ENCODE peak calls at places on chromosome 9, in five cellular contexts. P is CD4-positive, CD25-positive, alpha-beta regulatory T cell; K is AG04449; V is K562; I is heart right ventricle. D is an unnamed sample.

GRCh38 chr9:13586726-13587392 is 307.4 kb upstream of the MPDZ start:
- DNase-seq in P (no peak), K (no peak), V (no peak), I (no peak), D (no peak)

GRCh38 chr9:110089681-110090370 is 118.1 kb downstream of the C9orf152 start:
- DNase-seq in P (no peak), K (no peak), V (no peak), I (no peak), D (no peak)

GRCh38 chr9:70261131-70261870 is 2.5 kb downstream of the SMC5 start:
- DNase-seq in P (no peak), K (no peak), V (no peak), I (no peak), D (peak)

GRCh38 chr9:33843312-33843950 is 26.5 kb downstream of the UBE2R2 start:
- DNase-seq in P (no peak), K (no peak), V (no peak), I (no peak), D (no peak)

GRCh38 chr9:19471737-19472648 is 63.2 kb downstream of the ACER2 start:
- DNase-seq in P (peak), K (no peak), V (peak), I (peak), D (peak)

GRCh38 chr9:19446361-19446861 is 37.6 kb downstream of the ACER2 start:
- DNase-seq in P (no peak), K (no peak), V (no peak), I (no peak), D (no peak)

GRCh38 chr9:87714819-87715218 is 11.1 kb upstream of the CTSL start:
- DNase-seq in P (no peak), K (peak), V (peak), I (no peak), D (peak)

GRCh38 chr9:14096182-14096922 is 217.6 kb downstream of the NFIB start:
- DNase-seq in P (no peak), K (no peak), V (no peak), I (no peak), D (peak)

GRCh38 chr9:96607971-96608370 is 11.7 kb downstream of the CDC14B start:
- DNase-seq in P (no peak), K (no peak), V (no peak), I (no peak), D (no peak)

GRCh38 chr9:7137040-7137439 is 379.3 kb downstream of the KDM4C start:
- DNase-seq in P (no peak), K (no peak), V (no peak), I (no peak), D (no peak)

GRCh38 chr9:20593131-20593530 is 29.2 kb downstream of the MLLT3 start:
- DNase-seq in P (no peak), K (no peak), V (no peak), I (no peak), D (no peak)

GRCh38 chr9:109387856-109388255 is 67.0 kb upstream of the EPB41L4B start:
- DNase-seq in P (no peak), K (no peak), V (no peak), I (no peak), D (no peak)

GRCh38 chr9:71036501-71036900 is 84.9 kb downstream of the TRPM3 start:
- DNase-seq in P (no peak), K (no peak), V (no peak), I (no peak), D (peak)

GRCh38 chr9:28770226-28770625 is 1196.9 kb upstream of the C9orf72 start:
- DNase-seq in P (no peak), K (no peak), V (no peak), I (no peak), D (no peak)

GRCh38 chr9:127395491-127396252 is 1.3 kb upstream of the SLC2A8 start:
- DNase-seq in P (no peak), K (no peak), V (no peak), I (no peak), D (no peak)

GRCh38 chr9:113992276-113992951 is 85.7 kb downstream of the AMBP start:
- DNase-seq in P (no peak), K (no peak), V (no peak), I (peak), D (no peak)

GRCh38 chr9:33377089-33377715 is 25.2 kb downstream of the AQP7 start:
- DNase-seq in P (no peak), K (no peak), V (peak), I (no peak), D (no peak)

GRCh38 chr9:14313951-14314423 is at the start of gene NFIB:
- DNase-seq in P (no peak), K (no peak), V (peak), I (peak), D (peak)

GRCh38 chr9:16126042-16126441 is 573.2 kb downstream of the CCDC171 start:
- DNase-seq in P (no peak), K (no peak), V (no peak), I (no peak), D (peak)

GRCh38 chr9:127128341-127129072 is 6.1 kb upstream of the ANGPTL2 start:
- DNase-seq in P (no peak), K (no peak), V (no peak), I (peak), D (no peak)

GRCh38 chr9:129676970-129677369 is 11.5 kb downstream of the PRRX2 start:
- DNase-seq in P (no peak), K (no peak), V (no peak), I (no peak), D (no peak)

GRCh38 chr9:14654932-14655331 is 38.3 kb downstream of the ZDHHC21 start:
- DNase-seq in P (no peak), K (no peak), V (no peak), I (no peak), D (peak)

GRCh38 chr9:89661956-89662717 is 57.3 kb downstream of the GADD45G start:
- DNase-seq in P (no peak), K (peak), V (peak), I (peak), D (peak)

GRCh38 chr9:114570742-114571141 is 16.8 kb upstream of the ATP6V1G1 start:
- DNase-seq in P (no peak), K (no peak), V (no peak), I (no peak), D (no peak)

GRCh38 chr9:135116371-135116770 is 28.9 kb downstream of the OLFM1 start:
- DNase-seq in P (no peak), K (no peak), V (no peak), I (no peak), D (no peak)

GRCh38 chr9:107389617-107390071 is 99.9 kb downstream of the KLF4 start:
- DNase-seq in P (no peak), K (peak), V (no peak), I (peak), D (peak)

GRCh38 chr9:110173322-110173642 is 34.7 kb downstream of the C9orf152 start:
- DNase-seq in P (no peak), K (no peak), V (no peak), I (no peak), D (no peak)

GRCh38 chr9:136588663-136589464 is 43.0 kb upstream of the NOTCH1 start:
- DNase-seq in P (no peak), K (no peak), V (no peak), I (peak), D (peak)

GRCh38 chr9:130660683-130661460 is 3.5 kb upstream of the PRDM12 start:
- DNase-seq in P (no peak), K (no peak), V (peak), I (no peak), D (no peak)

GRCh38 chr9:89993678-89994630 is 389.1 kb downstream of the GADD45G start:
- DNase-seq in P (no peak), K (no peak), V (no peak), I (no peak), D (peak)

GRCh38 chr9:15178621-15179020 is 128.4 kb downstream of the TTC39B start:
- DNase-seq in P (no peak), K (no peak), V (no peak), I (no peak), D (no peak)

GRCh38 chr9:13902286-13902685 is 411.7 kb downstream of the NFIB start:
- DNase-seq in P (no peak), K (no peak), V (no peak), I (no peak), D (no peak)

GRCh38 chr9:3177921-3178320 is 334.0 kb upstream of the PUM3 start:
- DNase-seq in P (no peak), K (no peak), V (no peak), I (no peak), D (no peak)

GRCh38 chr9:3177362-3177761 is 333.5 kb upstream of the PUM3 start:
- DNase-seq in P (no peak), K (no peak), V (no peak), I (no peak), D (no peak)

GRCh38 chr9:3180696-3181048 is 336.8 kb upstream of the PUM3 start:
- DNase-seq in P (no peak), K (no peak), V (no peak), I (no peak), D (no peak)

GRCh38 chr9:3179716-3180115 is 335.8 kb upstream of the PUM3 start:
- DNase-seq in P (no peak), K (no peak), V (no peak), I (no peak), D (no peak)

GRCh38 chr9:3181049-3181953 is 337.4 kb upstream of the PUM3 start:
- DNase-seq in P (peak), K (no peak), V (peak), I (peak), D (peak)
- H3K4me3 ChIP-seq in P (no peak), K (peak), V (no peak), I (peak), D (no peak)

GRCh38 chr9:92140754-92141143 is 25.5 kb upstream of the SPTLC1 start:
- DNase-seq in P (no peak), K (no peak), V (no peak), I (no peak), D (no peak)
- H3K4me3 ChIP-seq in P (peak), K (peak), V (no peak), I (peak), D (peak)

GRCh38 chr9:122371851-122372250 is 1.0 kb downstream of the PTGS1 start:
- DNase-seq in P (no peak), K (no peak), V (no peak), I (no peak), D (no peak)

GRCh38 chr9:122370869-122371467 is at the start of gene PTGS1:
- DNase-seq in P (peak), K (no peak), V (peak), I (peak), D (no peak)

GRCh38 chr9:122368642-122369041 is 2.2 kb upstream of the PTGS1 start:
- DNase-seq in P (no peak), K (no peak), V (no peak), I (no peak), D (no peak)

GRCh38 chr9:122367779-122368460 is 2.9 kb upstream of the PTGS1 start:
- DNase-seq in P (no peak), K (no peak), V (no peak), I (no peak), D (no peak)

DNA sequence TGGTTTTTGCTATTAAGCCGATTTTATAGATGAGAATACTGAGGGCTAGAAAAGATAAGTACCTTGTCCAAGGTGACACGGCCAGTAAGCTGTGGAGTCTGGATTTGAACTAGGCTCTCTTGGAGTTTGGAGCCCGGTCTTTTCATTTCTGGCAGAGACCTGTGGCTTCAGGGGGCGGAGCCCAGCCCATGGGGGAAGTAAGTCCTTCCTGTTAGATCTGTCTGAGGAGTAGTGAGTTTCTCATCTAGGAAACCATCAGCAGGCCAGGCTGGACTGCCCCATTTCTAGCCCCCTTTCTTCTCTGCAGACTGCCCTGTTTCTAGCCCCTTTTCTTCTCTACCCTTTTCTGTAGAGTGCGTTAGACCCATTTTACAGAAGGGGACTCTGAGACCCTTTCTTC is 521 bp upstream of the PTGS1 start:
- DNase-seq in P (peak), K (no peak), V (no peak), I (peak), D (no peak)
- H3K4me3 ChIP-seq in P (no peak), K (no peak), V (peak), I (peak), D (no peak)

DNA sequence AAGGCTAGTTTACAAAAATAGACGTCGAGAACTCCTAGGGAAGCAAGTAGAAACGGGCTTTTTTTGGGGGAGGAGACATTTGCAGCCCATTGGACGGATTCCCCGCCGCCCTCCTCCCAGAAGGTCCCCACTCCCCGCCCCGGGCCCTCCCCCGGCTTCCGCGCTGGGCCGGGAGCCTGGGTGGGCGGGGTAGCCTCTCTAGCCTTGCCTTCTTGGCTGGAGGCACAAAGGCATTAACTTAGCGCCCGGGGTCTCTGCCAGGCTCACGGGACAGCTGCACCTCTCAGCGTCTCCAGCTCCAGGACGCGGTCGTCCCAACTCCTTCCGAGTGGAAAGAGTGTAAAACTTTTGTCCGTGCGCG is at the start of gene DMRTA1:
- DNase-seq in P (peak), K (no peak), V (no peak), I (peak), D (peak)
- H3K4me3 ChIP-seq in P (no peak), K (peak), V (no peak), I (peak), D (peak)